ENCODE peak calls at places on chromosome 19, in seven cellular contexts. D, B, K, E, P, S and W are unnamed samples.

GRCh38 chr19:30029721-30030510 is 87.9 kb downstream of the URI1 start:
- DNase-seq in D (peak), S (no peak), P (no peak), E (no peak), B (no peak), K (peak), W (no peak)

GRCh38 chr19:13118424-13119193 is 545 bp downstream of the NACC1 start:
- DNase-seq in E (peak), D (no peak), S (peak), P (peak), K (peak), B (peak), W (peak)

GRCh38 chr19:2627319-2627829 is 75.1 kb downstream of the GNG7 start:
- DNase-seq in B (peak), S (no peak), E (peak), P (peak), D (peak), K (peak), W (no peak)

GRCh38 chr19:57068921-57069697 is 50.7 kb upstream of the USP29 start:
- DNase-seq in D (no peak), P (no peak), B (no peak), S (no peak), E (no peak), K (peak), W (no peak)

GRCh38 chr19:15629003-15629880 is 11.5 kb upstream of the CYP4F3 start:
- DNase-seq in K (peak), D (peak), P (peak), S (peak), B (peak), E (peak), W (peak)

GRCh38 chr19:17264641-17264979 is at the start of gene USHBP1:
- DNase-seq in E (no peak), S (no peak), B (no peak), D (no peak), K (no peak), P (no peak), W (no peak)

GRCh38 chr19:47444388-47444821 is 25.1 kb upstream of the MEIS3 start:
- DNase-seq in P (no peak), S (no peak), E (no peak), D (no peak), B (no peak), K (no peak), W (no peak)

GRCh38 chr19:32519023-32519422 is 62.0 kb upstream of the PDCD5 start:
- DNase-seq in B (no peak), P (no peak), D (no peak), K (no peak), E (no peak), S (no peak), W (no peak)

GRCh38 chr19:46021531-46022041 is 1.3 kb downstream of the PGLYRP1 start:
- DNase-seq in K (no peak), B (no peak), S (no peak), D (no peak), E (no peak), P (no peak), W (peak)

GRCh38 chr19:40609561-40610395 is 8.6 kb downstream of the LTBP4 start:
- DNase-seq in E (peak), P (peak), B (peak), K (no peak), D (peak), S (peak), W (peak)

GRCh38 chr19:20078696-20079095 is 896 bp downstream of the ZNF90 start:
- DNase-seq in K (no peak), D (peak), B (peak), E (peak), S (no peak), P (peak), W (peak)

GRCh38 chr19:42024622-42025111 is 30.6 kb upstream of the ATP1A3 start:
- DNase-seq in E (no peak), S (no peak), D (peak), K (no peak), P (no peak), B (peak), W (no peak)

GRCh38 chr19:48401277-48401676 is 7.8 kb downstream of the GRIN2D start:
- DNase-seq in K (no peak), S (no peak), P (no peak), E (no peak), D (no peak), B (no peak), W (no peak)

GRCh38 chr19:38073806-38074685 is 150.0 kb downstream of the DPF1 start:
- DNase-seq in B (peak), K (no peak), D (no peak), E (no peak), P (no peak), S (no peak), W (no peak)

GRCh38 chr19:53808710-53809125 is 15.4 kb downstream of the NLRP12 start:
- DNase-seq in S (no peak), B (peak), E (no peak), K (peak), D (peak), P (no peak), W (no peak)

GRCh38 chr19:50906217-50906616 is 5.0 kb downstream of the KLK4 start:
- DNase-seq in P (no peak), B (no peak), E (no peak), S (no peak), K (peak), D (peak), W (peak)

GRCh38 chr19:7522923-7523667 is 671 bp downstream of the MCOLN1 start:
- DNase-seq in S (peak), D (peak), K (peak), P (no peak), E (no peak), B (peak), W (no peak)

GRCh38 chr19:12237143-12237839 is 57.4 kb downstream of the ZNF44 start:
- DNase-seq in E (no peak), D (no peak), P (no peak), B (no peak), S (no peak), K (no peak), W (no peak)

GRCh38 chr19:53509443-53509842 is 28.5 kb upstream of the ZNF331 start:
- DNase-seq in P (no peak), D (no peak), E (no peak), B (no peak), K (no peak), S (no peak), W (no peak)

GRCh38 chr19:17873661-17874422 is 2.1 kb downstream of the SLC5A5 start:
- DNase-seq in B (peak), S (no peak), K (peak), E (no peak), P (peak), D (no peak), W (peak)